ENCODE peak calls at places on chromosomes 7 and 10, in ten cellular contexts. O is neuronal stem cell; J is NCI-H748 treated with DMSO at 0.1 percent for 48 hours; W is stimulated activated CD4-positive, alpha-beta T cell treated with anti-CD3 and anti-CD28 coated beads, Interleukin-4, amount 100 ng/mL, for 1 hour; E is iPS DF 6.9; B is activated CD4-positive, alpha-beta T cell treated with anti-CD3 and anti-CD28 coated beads for 4 hours; T is type B pancreatic cell; S is fibroblast of lung; I is C1 segment of cervical spinal cord; R is MCF 10A. H is an unnamed sample.

GRCh38 chr7:157709531-157710251 is 372.9 kb downstream of the DNAJB6 start:
- DNase-seq in R (no peak), W (no peak), B (no peak), O (no peak), T (peak; percentile 56), E (no peak), S (no peak), I (no peak), J (no peak), H (no peak)

GRCh38 chr10:49614242-49615198 is 683 bp downstream of the CHAT start:
- DNase-seq in E (no peak), I (no peak), B (no peak), S (no peak), O (no peak), R (no peak), T (peak; percentile 55), W (no peak), J (no peak), H (no peak)

GRCh38 chr7:87874066-87874465 is 2.1 kb downstream of the SLC25A40 start:
- DNase-seq in I (no peak), R (no peak), T (no peak), O (no peak), B (no peak), J (no peak), E (no peak), W (no peak), S (no peak), H (no peak)

GRCh38 chr10:16887565-16887964 is 70.3 kb upstream of the RSU1 start:
- DNase-seq in B (no peak), R (peak; percentile 44), T (no peak), O (no peak), I (no peak), J (no peak), E (no peak), W (no peak), S (peak; percentile 81), H (peak; percentile 65)

GRCh38 chr10:66747451-66747850 is 178.4 kb upstream of the LRRTM3 start:
- DNase-seq in S (peak; percentile 99), O (no peak), I (no peak), E (no peak), B (no peak), T (no peak), W (no peak), R (peak; percentile 55), J (no peak), H (peak; percentile 94)

GRCh38 chr7:55299273-55299967 is 65.7 kb upstream of the LANCL2 start:
- DNase-seq in O (no peak), B (no peak), E (no peak), W (no peak), I (no peak), T (no peak), R (no peak), J (no peak), S (no peak), H (no peak)

GRCh38 chr7:81846398-81846797 is 76.6 kb upstream of the HGF start:
- DNase-seq in O (no peak), T (no peak), E (no peak), I (no peak), W (no peak), R (peak; percentile 2), J (no peak), S (peak; percentile 40), B (no peak), H (no peak)

GRCh38 chr7:90231304-90231703 is 13.7 kb upstream of the CFAP69 start:
- DNase-seq in J (no peak), I (no peak), E (no peak), W (no peak), R (no peak), O (no peak), T (no peak), B (no peak), S (no peak), H (no peak)

GRCh38 chr10:118584181-118584954 is 11.1 kb downstream of the PRLHR start:
- DNase-seq in W (no peak), I (no peak), B (no peak), O (no peak), S (peak; percentile 74), R (peak; percentile 89), E (no peak), T (no peak), J (no peak), H (peak; percentile 32)